ENCODE peak calls at places on chromosomes 7 and 10, in nine cellular contexts. One of them, this sample, is unnamed.

GRCh38 chr10:93475227-93475626 is 6.9 kb downstream of the MYOF start:
- DNase-seq in pancreas: no peak
- DNase-seq in endothelial cell of umbilical vein: no peak
- DNase-seq in GM12865: no peak
- DNase-seq in lower lobe of right lung: no peak
- DNase-seq in PC-9: no peak
- DNase-seq in gastrocnemius medialis: no peak
- DNase-seq in glutamatergic neuron: no peak
- DNase-seq in AG09309: no peak
- DNase-seq in this sample: no peak

GRCh38 chr7:77653572-77653971 is 42.7 kb upstream of the RSBN1L start:
- DNase-seq in pancreas: no peak
- DNase-seq in gastrocnemius medialis: no peak
- DNase-seq in lower lobe of right lung: no peak
- DNase-seq in endothelial cell of umbilical vein: no peak
- DNase-seq in glutamatergic neuron: no peak
- DNase-seq in PC-9: no peak
- DNase-seq in AG09309: no peak
- DNase-seq in GM12865: no peak
- DNase-seq in this sample: no peak

GRCh38 chr10:48456361-48456804 is 148.5 kb downstream of the ARHGAP22 start:
- DNase-seq in glutamatergic neuron: no peak
- DNase-seq in gastrocnemius medialis: peak; percentile 37
- DNase-seq in PC-9: no peak
- DNase-seq in pancreas: peak; percentile 52
- DNase-seq in GM12865: no peak
- DNase-seq in AG09309: no peak
- DNase-seq in lower lobe of right lung: peak; percentile 79
- DNase-seq in endothelial cell of umbilical vein: peak; percentile 69
- DNase-seq in this sample: peak; percentile 66

GRCh38 chr7:99447943-99448342 is 9.2 kb downstream of the CPSF4 start:
- DNase-seq in PC-9: no peak
- DNase-seq in gastrocnemius medialis: no peak
- DNase-seq in GM12865: no peak
- DNase-seq in AG09309: no peak
- DNase-seq in pancreas: no peak
- DNase-seq in glutamatergic neuron: no peak
- DNase-seq in endothelial cell of umbilical vein: no peak
- DNase-seq in lower lobe of right lung: no peak
- DNase-seq in this sample: no peak

GRCh38 chr7:105896407-105896842 is 20.0 kb upstream of the ATXN7L1 start:
- DNase-seq in AG09309: no peak
- DNase-seq in glutamatergic neuron: no peak
- DNase-seq in PC-9: no peak
- DNase-seq in lower lobe of right lung: peak; percentile 56
- DNase-seq in endothelial cell of umbilical vein: no peak
- DNase-seq in gastrocnemius medialis: no peak
- DNase-seq in pancreas: no peak
- DNase-seq in GM12865: no peak
- DNase-seq in this sample: no peak

GRCh38 chr10:71547841-71548493 is 151.2 kb downstream of the CDH23 start:
- DNase-seq in pancreas: peak; percentile 43
- DNase-seq in endothelial cell of umbilical vein: no peak
- DNase-seq in gastrocnemius medialis: peak; percentile 37
- DNase-seq in AG09309: no peak
- DNase-seq in lower lobe of right lung: peak; percentile 76
- DNase-seq in PC-9: no peak
- DNase-seq in glutamatergic neuron: peak; percentile 74
- DNase-seq in GM12865: no peak
- DNase-seq in this sample: peak; percentile 75

GRCh38 chr7:106346678-106347217 is 62.0 kb upstream of the NAMPT start:
- DNase-seq in AG09309: peak; percentile 93
- DNase-seq in PC-9: peak; percentile 24
- DNase-seq in GM12865: peak; percentile 93
- DNase-seq in lower lobe of right lung: no peak
- DNase-seq in gastrocnemius medialis: no peak
- DNase-seq in endothelial cell of umbilical vein: peak; percentile 7
- DNase-seq in glutamatergic neuron: no peak
- DNase-seq in pancreas: no peak
- DNase-seq in this sample: no peak

GRCh38 chr7:64877714-64878610 is 25.1 kb upstream of the ZNF273 start:
- DNase-seq in GM12865: no peak
- DNase-seq in endothelial cell of umbilical vein: no peak
- DNase-seq in gastrocnemius medialis: no peak
- DNase-seq in AG09309: no peak
- DNase-seq in lower lobe of right lung: no peak
- DNase-seq in pancreas: no peak
- DNase-seq in PC-9: no peak
- DNase-seq in glutamatergic neuron: no peak
- DNase-seq in this sample: no peak

DNA sequence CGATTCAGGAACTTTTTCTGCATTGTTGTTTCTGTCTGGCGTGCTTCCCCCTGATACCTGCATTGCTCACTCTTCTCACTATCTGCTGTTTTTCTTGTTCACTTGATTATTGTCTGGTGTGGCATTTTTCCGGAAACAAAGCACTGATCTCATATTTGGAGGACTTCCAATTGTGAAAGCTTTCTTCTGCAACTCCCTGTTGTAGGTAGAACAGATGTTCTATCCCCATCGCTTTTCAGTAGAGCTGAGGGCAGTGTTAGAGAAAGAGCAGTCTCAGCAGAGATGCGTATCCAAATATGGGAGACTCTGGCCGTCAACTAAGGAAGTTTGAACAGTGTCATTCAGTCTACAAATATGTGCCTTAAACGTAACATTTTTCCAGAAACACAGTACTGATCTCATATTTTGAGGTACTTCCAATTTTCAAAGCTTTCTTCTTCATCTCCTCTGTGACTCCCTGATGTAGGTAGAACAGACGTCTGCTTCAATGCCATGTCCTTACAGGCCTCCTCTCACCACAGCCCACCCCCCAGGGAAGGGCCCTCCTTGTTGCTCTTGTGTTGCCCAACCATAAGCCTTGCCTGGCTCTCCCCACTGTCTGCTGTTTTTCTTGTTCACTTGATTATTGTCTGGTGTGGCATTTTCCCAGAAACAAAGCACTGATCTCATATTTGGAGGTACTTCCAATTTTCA is 27.1 kb upstream of the GJD4 start:
- DNase-seq in lower lobe of right lung: no peak
- DNase-seq in PC-9: no peak
- DNase-seq in pancreas: no peak
- DNase-seq in GM12865: no peak
- DNase-seq in AG09309: no peak
- DNase-seq in glutamatergic neuron: no peak
- DNase-seq in gastrocnemius medialis: no peak
- DNase-seq in endothelial cell of umbilical vein: peak; percentile 66
- DNase-seq in this sample: no peak
- TF ChIP-seq CTCF in lower lobe of right lung: no peak
- TF ChIP-seq CTCF in PC-9: no peak
- TF ChIP-seq CTCF in pancreas: no peak
- TF ChIP-seq CTCF in GM12865: no peak
- TF ChIP-seq CTCF in AG09309: no peak
- TF ChIP-seq CTCF in glutamatergic neuron: no peak
- TF ChIP-seq CTCF in gastrocnemius medialis: no peak
- TF ChIP-seq CTCF in endothelial cell of umbilical vein: no peak
- TF ChIP-seq CTCF in this sample: no peak

GRCh38 chr10:81848514-81848913 is 26.5 kb upstream of the NRG3 start:
- DNase-seq in gastrocnemius medialis: no peak
- DNase-seq in endothelial cell of umbilical vein: peak; percentile 5
- DNase-seq in PC-9: no peak
- DNase-seq in glutamatergic neuron: no peak
- DNase-seq in GM12865: no peak
- DNase-seq in lower lobe of right lung: no peak
- DNase-seq in pancreas: no peak
- DNase-seq in AG09309: no peak
- DNase-seq in this sample: no peak

GRCh38 chr10:81838950-81839349 is 36.0 kb upstream of the NRG3 start:
- DNase-seq in GM12865: no peak
- DNase-seq in glutamatergic neuron: peak; percentile 24
- DNase-seq in lower lobe of right lung: no peak
- DNase-seq in PC-9: no peak
- DNase-seq in endothelial cell of umbilical vein: peak; percentile 30
- DNase-seq in gastrocnemius medialis: no peak
- DNase-seq in pancreas: no peak
- DNase-seq in AG09309: no peak
- DNase-seq in this sample: no peak

GRCh38 chr10:81847675-81848074 is 27.3 kb upstream of the NRG3 start:
- DNase-seq in gastrocnemius medialis: no peak
- DNase-seq in PC-9: no peak
- DNase-seq in endothelial cell of umbilical vein: no peak
- DNase-seq in AG09309: no peak
- DNase-seq in lower lobe of right lung: no peak
- DNase-seq in pancreas: no peak
- DNase-seq in glutamatergic neuron: no peak
- DNase-seq in GM12865: no peak
- DNase-seq in this sample: no peak

GRCh38 chr10:81848931-81849330 is 26.1 kb upstream of the NRG3 start:
- DNase-seq in pancreas: no peak
- DNase-seq in glutamatergic neuron: no peak
- DNase-seq in AG09309: no peak
- DNase-seq in endothelial cell of umbilical vein: no peak
- DNase-seq in PC-9: no peak
- DNase-seq in gastrocnemius medialis: no peak
- DNase-seq in GM12865: no peak
- DNase-seq in lower lobe of right lung: no peak
- DNase-seq in this sample: no peak

DNA sequence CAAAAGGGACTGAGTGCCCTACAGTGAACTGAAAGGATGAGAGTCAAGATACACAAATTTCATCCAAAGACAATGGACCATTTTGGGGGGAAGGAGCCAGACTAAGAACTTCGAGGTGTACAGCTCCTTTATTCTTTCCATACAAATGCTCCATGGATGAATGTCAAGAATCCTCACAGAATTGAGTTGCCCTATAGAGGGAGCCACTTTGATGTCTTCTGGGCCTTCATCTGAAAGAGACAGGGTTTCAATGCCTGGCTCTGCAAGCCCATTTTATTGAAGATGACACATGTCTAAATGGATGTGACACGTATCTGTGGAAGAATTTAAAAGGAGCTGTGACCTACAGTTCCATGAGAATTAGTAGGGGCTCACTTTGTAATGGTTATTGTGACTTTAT is 32.0 kb upstream of the NRG3 start:
- DNase-seq in GM12865: no peak
- DNase-seq in AG09309: no peak
- DNase-seq in PC-9: no peak
- DNase-seq in glutamatergic neuron: no peak
- DNase-seq in endothelial cell of umbilical vein: peak; percentile 34
- DNase-seq in gastrocnemius medialis: no peak
- DNase-seq in lower lobe of right lung: no peak
- DNase-seq in pancreas: no peak
- DNase-seq in this sample: no peak
- TF ChIP-seq CTCF in GM12865: no peak
- TF ChIP-seq CTCF in AG09309: no peak
- TF ChIP-seq CTCF in PC-9: no peak
- TF ChIP-seq CTCF in glutamatergic neuron: peak; percentile 25
- TF ChIP-seq CTCF in endothelial cell of umbilical vein: peak; percentile 23
- TF ChIP-seq CTCF in gastrocnemius medialis: no peak
- TF ChIP-seq CTCF in lower lobe of right lung: no peak
- TF ChIP-seq CTCF in pancreas: no peak
- TF ChIP-seq CTCF in this sample: no peak

GRCh38 chr7:5701085-5701914 is 80.2 kb downstream of the RNF216 start:
- DNase-seq in lower lobe of right lung: no peak
- DNase-seq in pancreas: no peak
- DNase-seq in gastrocnemius medialis: no peak
- DNase-seq in endothelial cell of umbilical vein: peak; percentile 41
- DNase-seq in AG09309: no peak
- DNase-seq in GM12865: peak; percentile 89
- DNase-seq in PC-9: no peak
- DNase-seq in glutamatergic neuron: no peak
- DNase-seq in this sample: no peak

GRCh38 chr7:5704534-5704922 is 76.9 kb downstream of the RNF216 start:
- DNase-seq in GM12865: peak; percentile 86
- DNase-seq in endothelial cell of umbilical vein: peak; percentile 87
- DNase-seq in pancreas: no peak
- DNase-seq in gastrocnemius medialis: peak; percentile 79
- DNase-seq in lower lobe of right lung: peak; percentile 68
- DNase-seq in AG09309: peak; percentile 64
- DNase-seq in glutamatergic neuron: peak; percentile 77
- DNase-seq in PC-9: peak; percentile 76
- DNase-seq in this sample: peak; percentile 67

GRCh38 chr7:5702876-5703571 is 78.4 kb downstream of the RNF216 start:
- DNase-seq in GM12865: no peak
- DNase-seq in endothelial cell of umbilical vein: no peak
- DNase-seq in PC-9: peak; percentile 53
- DNase-seq in glutamatergic neuron: no peak
- DNase-seq in AG09309: no peak
- DNase-seq in gastrocnemius medialis: no peak
- DNase-seq in lower lobe of right lung: no peak
- DNase-seq in pancreas: peak; percentile 61
- DNase-seq in this sample: peak; percentile 61

GRCh38 chr7:5705318-5705717 is 76.1 kb downstream of the RNF216 start:
- DNase-seq in lower lobe of right lung: no peak
- DNase-seq in AG09309: no peak
- DNase-seq in endothelial cell of umbilical vein: no peak
- DNase-seq in PC-9: no peak
- DNase-seq in glutamatergic neuron: no peak
- DNase-seq in pancreas: no peak
- DNase-seq in GM12865: no peak
- DNase-seq in gastrocnemius medialis: no peak
- DNase-seq in this sample: no peak

DNA sequence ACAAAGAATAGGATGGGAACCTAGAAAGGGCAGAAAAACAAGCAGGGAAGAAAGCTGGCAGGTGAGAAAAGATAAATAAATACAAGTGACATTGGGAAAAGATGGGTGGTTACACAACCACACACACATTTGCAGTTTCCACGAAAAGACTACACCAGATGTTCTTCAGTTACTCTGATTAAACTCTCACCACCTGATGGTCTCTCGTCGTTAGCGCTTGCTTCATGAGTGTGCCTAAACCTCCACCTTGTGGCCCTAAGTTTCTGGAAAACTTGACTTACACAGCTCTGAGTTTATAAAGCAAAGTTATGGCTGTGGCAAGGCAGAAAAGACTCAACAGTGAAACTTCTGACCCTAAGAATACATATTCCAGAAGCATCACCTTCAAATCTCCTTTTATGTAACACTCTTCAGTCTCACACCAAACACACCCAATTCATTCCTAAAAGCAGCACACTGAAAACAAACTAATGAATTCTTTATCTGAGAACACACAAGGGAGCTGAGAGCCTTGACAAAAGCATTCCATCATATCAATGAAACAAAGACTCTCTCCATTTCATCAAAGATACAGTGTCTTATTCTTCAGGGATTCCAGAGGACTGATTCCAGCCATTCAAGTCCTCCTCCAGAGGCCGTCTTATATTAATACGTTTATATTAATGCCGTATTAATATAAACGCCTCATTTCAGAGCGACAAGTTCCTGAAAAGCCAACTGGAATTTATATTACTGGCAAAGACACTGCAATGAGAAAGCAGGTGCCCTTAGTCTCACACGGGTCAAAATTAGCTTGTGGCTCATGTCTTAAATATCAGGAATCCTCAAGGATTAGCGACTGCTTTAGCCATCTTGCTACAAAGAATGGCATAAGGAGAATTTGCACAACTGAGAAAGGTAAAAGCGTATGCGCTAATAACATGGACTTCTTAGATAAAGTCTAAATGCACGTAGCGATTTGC is 77.6 kb downstream of the RNF216 start:
- DNase-seq in gastrocnemius medialis: no peak
- DNase-seq in GM12865: peak; percentile 55
- DNase-seq in lower lobe of right lung: no peak
- DNase-seq in PC-9: no peak
- DNase-seq in endothelial cell of umbilical vein: no peak
- DNase-seq in AG09309: no peak
- DNase-seq in pancreas: no peak
- DNase-seq in glutamatergic neuron: no peak
- DNase-seq in this sample: no peak
- TF ChIP-seq CTCF in gastrocnemius medialis: no peak
- TF ChIP-seq CTCF in GM12865: no peak
- TF ChIP-seq CTCF in lower lobe of right lung: no peak
- TF ChIP-seq CTCF in PC-9: no peak
- TF ChIP-seq CTCF in endothelial cell of umbilical vein: no peak
- TF ChIP-seq CTCF in AG09309: no peak
- TF ChIP-seq CTCF in pancreas: no peak
- TF ChIP-seq CTCF in glutamatergic neuron: no peak
- TF ChIP-seq CTCF in this sample: no peak

DNA sequence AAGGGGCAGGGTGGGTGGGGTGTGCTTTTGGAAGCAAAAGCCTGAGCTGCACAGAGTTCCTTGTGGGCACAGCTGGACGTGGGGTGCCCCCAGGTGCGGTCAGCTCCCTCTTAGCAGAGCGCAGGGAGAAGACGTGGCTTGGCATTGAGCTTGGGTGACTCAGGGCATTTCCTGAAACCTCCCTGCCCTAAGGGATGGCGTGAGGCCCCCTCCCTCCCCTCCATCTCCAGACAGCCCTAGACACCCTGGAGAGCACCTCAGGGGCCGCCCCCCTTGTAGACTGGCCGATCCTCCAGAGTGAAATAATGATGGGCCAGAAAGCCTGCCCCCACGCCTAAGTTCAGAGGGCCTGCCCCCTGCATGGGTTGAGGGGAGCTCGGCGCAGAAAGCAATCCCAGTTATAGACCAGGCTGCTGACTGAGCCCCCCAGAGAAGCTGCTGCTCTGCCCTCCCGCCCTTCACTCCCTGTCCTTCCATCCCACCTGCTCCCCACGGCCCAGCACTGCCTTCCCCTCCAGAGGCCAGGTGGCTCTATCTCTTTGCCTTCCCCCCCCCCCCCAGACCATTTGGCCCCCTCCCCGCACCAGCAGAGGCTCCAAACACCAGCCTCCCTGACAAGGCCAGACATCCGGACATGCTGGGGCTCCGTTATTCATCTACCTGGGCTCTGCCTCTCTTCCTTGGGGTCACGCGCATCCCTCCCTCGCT is 2.5 kb upstream of the SHH start:
- DNase-seq in AG09309: no peak
- DNase-seq in lower lobe of right lung: no peak
- DNase-seq in pancreas: no peak
- DNase-seq in glutamatergic neuron: no peak
- DNase-seq in PC-9: peak; percentile 34
- DNase-seq in gastrocnemius medialis: no peak
- DNase-seq in endothelial cell of umbilical vein: no peak
- DNase-seq in GM12865: no peak
- DNase-seq in this sample: no peak
- TF ChIP-seq CTCF in AG09309: no peak
- TF ChIP-seq CTCF in lower lobe of right lung: no peak
- TF ChIP-seq CTCF in pancreas: no peak
- TF ChIP-seq CTCF in glutamatergic neuron: no peak
- TF ChIP-seq CTCF in PC-9: no peak
- TF ChIP-seq CTCF in gastrocnemius medialis: no peak
- TF ChIP-seq CTCF in endothelial cell of umbilical vein: no peak
- TF ChIP-seq CTCF in GM12865: no peak
- TF ChIP-seq CTCF in this sample: no peak